ENCODE peak calls at places on chromosomes 13 and 19, in five cellular contexts. P is CD4-positive, alpha-beta T cell; X is pancreas; M is stimulated activated CD8-positive, alpha-beta memory T cell treated with anti-CD3 and anti-CD28 coated beads, Interleukin-15, amount 100 ng/mL, for 1 hour; Y is thoracic aorta. F is an unnamed sample.

GRCh38 chr13:39512687-39513086 is 90.3 kb downstream of the LHFPL6 start:
- DNase-seq in P (no peak), X (no peak), M (no peak), Y (no peak), F (no peak)

GRCh38 chr19:10288662-10289166 is 1.0 kb upstream of the ICAM5 start:
- DNase-seq in P (no peak), X (no peak), M (no peak), Y (no peak), F (peak; percentile 59)

GRCh38 chr13:49549289-49549688 is 36.1 kb downstream of the RCBTB1 start:
- DNase-seq in P (no peak), X (no peak), M (no peak), Y (no peak), F (no peak)

GRCh38 chr13:40318366-40318765 is 348.1 kb downstream of the FOXO1 start:
- DNase-seq in P (no peak), X (peak; percentile 88), M (no peak), Y (no peak), F (no peak)

GRCh38 chr19:14529254-14530004 is at the start of gene TECR:
- DNase-seq in P (peak; percentile 100), X (peak; percentile 100), M (peak; percentile 100), Y (peak; percentile 99), F (peak; percentile 100)

GRCh38 chr13:46341112-46341711 is 45.8 kb downstream of the RUBCNL start:
- DNase-seq in P (no peak), X (no peak), M (no peak), Y (no peak), F (no peak)

GRCh38 chr13:26425439-26426358 is 131.8 kb upstream of the WASF3 start:
- DNase-seq in P (no peak), X (no peak), M (no peak), Y (no peak), F (peak; percentile 44)

GRCh38 chr13:28820099-28821051 is at the start of gene MTUS2:
- DNase-seq in P (peak; percentile 3), X (peak; percentile 59), M (no peak), Y (no peak), F (no peak)

GRCh38 chr19:46186717-46187101 is 38.7 kb downstream of the IGFL2 start:
- DNase-seq in P (no peak), X (no peak), M (no peak), Y (no peak), F (no peak)

GRCh38 chr13:44420376-44421220 is 47.0 kb downstream of the SERP2 start:
- DNase-seq in P (no peak), X (no peak), M (no peak), Y (no peak), F (no peak)

GRCh38 chr19:56101746-56102535 is 19.2 kb downstream of the ZNF787 start:
- DNase-seq in P (no peak), X (peak; percentile 46), M (no peak), Y (no peak), F (no peak)

GRCh38 chr19:18233224-18233825 is 7.1 kb upstream of the PDE4C start:
- DNase-seq in P (peak; percentile 45), X (no peak), M (peak; percentile 14), Y (no peak), F (no peak)

GRCh38 chr13:113273856-113274590 is 23.0 kb upstream of the LAMP1 start:
- DNase-seq in P (no peak), X (no peak), M (no peak), Y (no peak), F (peak; percentile 46)

GRCh38 chr13:101579291-101579802 is 126.9 kb downstream of the ITGBL1 start:
- DNase-seq in P (no peak), X (no peak), M (no peak), Y (no peak), F (no peak)

GRCh38 chr13:110361365-110361911 is 54.4 kb downstream of the COL4A2 start:
- DNase-seq in P (no peak), X (no peak), M (no peak), Y (peak; percentile 35), F (no peak)

GRCh38 chr13:83248751-83249150 is 633.5 kb downstream of the SLITRK1 start:
- DNase-seq in P (no peak), X (no peak), M (no peak), Y (no peak), F (no peak)

GRCh38 chr19:8366961-8367326 is 3.0 kb downstream of the ANGPTL4 start:
- DNase-seq in P (no peak), X (no peak), M (no peak), Y (no peak), F (no peak)

GRCh38 chr19:17137417-17137816 is 61.8 kb downstream of the MYO9B start:
- DNase-seq in P (no peak), X (no peak), M (no peak), Y (no peak), F (peak; percentile 44)

GRCh38 chr19:39474139-39474620 is 6.5 kb upstream of the TIMM50 start:
- DNase-seq in P (peak; percentile 73), X (peak; percentile 83), M (peak; percentile 58), Y (no peak), F (peak; percentile 54)

GRCh38 chr19:10290439-10290875 is 705 bp downstream of the ICAM5 start:
- DNase-seq in P (no peak), X (no peak), M (no peak), Y (no peak), F (no peak)

GRCh38 chr13:112804374-112804773 is 114.5 kb downstream of the ATP11A start:
- DNase-seq in P (no peak), X (no peak), M (no peak), Y (no peak), F (no peak)

GRCh38 chr19:3671680-3672574 is 28.3 kb downstream of the PIP5K1C start:
- DNase-seq in P (no peak), X (no peak), M (no peak), Y (no peak), F (no peak)

GRCh38 chr13:79886601-79887000 is 405.6 kb downstream of the NDFIP2 start:
- DNase-seq in P (no peak), X (no peak), M (no peak), Y (no peak), F (no peak)

GRCh38 chr19:37999309-38000213 is 92.6 kb downstream of the SIPA1L3 start:
- DNase-seq in P (no peak), X (no peak), M (no peak), Y (no peak), F (no peak)

GRCh38 chr19:18017275-18018083 is 9.5 kb downstream of the ARRDC2 start:
- DNase-seq in P (no peak), X (no peak), M (no peak), Y (no peak), F (no peak)

GRCh38 chr19:53586277-53586691 is 45.5 kb upstream of the DPRX start:
- DNase-seq in P (no peak), X (no peak), M (no peak), Y (no peak), F (no peak)

GRCh38 chr19:45442927-45443461 is 19.3 kb upstream of the ERCC1 start:
- DNase-seq in P (peak; percentile 43), X (no peak), M (no peak), Y (no peak), F (peak; percentile 58)

GRCh38 chr13:73657821-73658540 is 476.2 kb downstream of the KLF12 start:
- DNase-seq in P (no peak), X (no peak), M (no peak), Y (peak; percentile 30), F (no peak)

F was measured in lung.